ENCODE peak calls at places on chromosomes 11 and 22, in five cellular contexts. One of them, this sample, is unnamed.

GRCh38 chr11:128389461-128389976 is 197.8 kb downstream of the ETS1 start:
- ATAC-seq in naive thymus-derived CD8-positive, alpha-beta T cell: no peak
- ATAC-seq in omental fat pad: no peak
- ATAC-seq in Right ventricle myocardium superior: peak
- ATAC-seq in activated naive CD8-positive, alpha-beta T cell treated with anti-CD3 and anti-CD28 coated beads, Interleukin-2, amount 10 ng/mL, durations not matched to agents 7 days and 5 days: no peak
- ATAC-seq in this sample: no peak

GRCh38 chr11:47724041-47724729 is 9.0 kb upstream of the AGBL2 start:
- ATAC-seq in naive thymus-derived CD8-positive, alpha-beta T cell: no peak
- ATAC-seq in omental fat pad: peak
- ATAC-seq in Right ventricle myocardium superior: peak
- ATAC-seq in activated naive CD8-positive, alpha-beta T cell treated with anti-CD3 and anti-CD28 coated beads, Interleukin-2, amount 10 ng/mL, durations not matched to agents 7 days and 5 days: no peak
- ATAC-seq in this sample: peak

GRCh38 chr11:128039140-128040021 is 548.0 kb downstream of the ETS1 start:
- ATAC-seq in naive thymus-derived CD8-positive, alpha-beta T cell: peak
- ATAC-seq in omental fat pad: no peak
- ATAC-seq in Right ventricle myocardium superior: peak
- ATAC-seq in activated naive CD8-positive, alpha-beta T cell treated with anti-CD3 and anti-CD28 coated beads, Interleukin-2, amount 10 ng/mL, durations not matched to agents 7 days and 5 days: peak
- ATAC-seq in this sample: peak

GRCh38 chr11:26204110-26204509 is 127.8 kb upstream of the ANO3 start:
- ATAC-seq in naive thymus-derived CD8-positive, alpha-beta T cell: no peak
- ATAC-seq in omental fat pad: no peak
- ATAC-seq in Right ventricle myocardium superior: no peak
- ATAC-seq in activated naive CD8-positive, alpha-beta T cell treated with anti-CD3 and anti-CD28 coated beads, Interleukin-2, amount 10 ng/mL, durations not matched to agents 7 days and 5 days: no peak
- ATAC-seq in this sample: no peak

GRCh38 chr22:42515896-42516295 is 3.7 kb downstream of the RRP7A start:
- ATAC-seq in naive thymus-derived CD8-positive, alpha-beta T cell: no peak
- ATAC-seq in omental fat pad: no peak
- ATAC-seq in Right ventricle myocardium superior: no peak
- ATAC-seq in activated naive CD8-positive, alpha-beta T cell treated with anti-CD3 and anti-CD28 coated beads, Interleukin-2, amount 10 ng/mL, durations not matched to agents 7 days and 5 days: no peak
- ATAC-seq in this sample: no peak

GRCh38 chr11:95697614-95698408 is 91.8 kb downstream of the FAM76B start:
- ATAC-seq in naive thymus-derived CD8-positive, alpha-beta T cell: no peak
- ATAC-seq in omental fat pad: no peak
- ATAC-seq in Right ventricle myocardium superior: peak
- ATAC-seq in activated naive CD8-positive, alpha-beta T cell treated with anti-CD3 and anti-CD28 coated beads, Interleukin-2, amount 10 ng/mL, durations not matched to agents 7 days and 5 days: no peak
- ATAC-seq in this sample: no peak

GRCh38 chr11:62882811-62883496 is 2.3 kb downstream of the SLC3A2 start:
- ATAC-seq in naive thymus-derived CD8-positive, alpha-beta T cell: no peak
- ATAC-seq in omental fat pad: no peak
- ATAC-seq in Right ventricle myocardium superior: no peak
- ATAC-seq in activated naive CD8-positive, alpha-beta T cell treated with anti-CD3 and anti-CD28 coated beads, Interleukin-2, amount 10 ng/mL, durations not matched to agents 7 days and 5 days: no peak
- ATAC-seq in this sample: no peak

GRCh38 chr11:21888814-21889213 is 304.1 kb upstream of the ANO5 start:
- ATAC-seq in naive thymus-derived CD8-positive, alpha-beta T cell: no peak
- ATAC-seq in omental fat pad: peak
- ATAC-seq in Right ventricle myocardium superior: no peak
- ATAC-seq in activated naive CD8-positive, alpha-beta T cell treated with anti-CD3 and anti-CD28 coated beads, Interleukin-2, amount 10 ng/mL, durations not matched to agents 7 days and 5 days: no peak
- ATAC-seq in this sample: peak

GRCh38 chr11:71222318-71223080 is 29.9 kb downstream of the SHANK2 start:
- ATAC-seq in naive thymus-derived CD8-positive, alpha-beta T cell: no peak
- ATAC-seq in omental fat pad: no peak
- ATAC-seq in Right ventricle myocardium superior: peak
- ATAC-seq in activated naive CD8-positive, alpha-beta T cell treated with anti-CD3 and anti-CD28 coated beads, Interleukin-2, amount 10 ng/mL, durations not matched to agents 7 days and 5 days: no peak
- ATAC-seq in this sample: peak

GRCh38 chr11:68481579-68482240 is 21.2 kb downstream of the PPP6R3 start:
- ATAC-seq in naive thymus-derived CD8-positive, alpha-beta T cell: no peak
- ATAC-seq in omental fat pad: no peak
- ATAC-seq in Right ventricle myocardium superior: no peak
- ATAC-seq in activated naive CD8-positive, alpha-beta T cell treated with anti-CD3 and anti-CD28 coated beads, Interleukin-2, amount 10 ng/mL, durations not matched to agents 7 days and 5 days: no peak
- ATAC-seq in this sample: no peak

GRCh38 chr11:130145328-130145812 is 14.2 kb upstream of the ST14 start:
- ATAC-seq in naive thymus-derived CD8-positive, alpha-beta T cell: no peak
- ATAC-seq in omental fat pad: no peak
- ATAC-seq in Right ventricle myocardium superior: no peak
- ATAC-seq in activated naive CD8-positive, alpha-beta T cell treated with anti-CD3 and anti-CD28 coated beads, Interleukin-2, amount 10 ng/mL, durations not matched to agents 7 days and 5 days: no peak
- ATAC-seq in this sample: no peak

GRCh38 chr22:22348127-22348814 is 103.7 kb downstream of the VPREB1 start:
- ATAC-seq in naive thymus-derived CD8-positive, alpha-beta T cell: peak
- ATAC-seq in omental fat pad: no peak
- ATAC-seq in Right ventricle myocardium superior: no peak
- ATAC-seq in activated naive CD8-positive, alpha-beta T cell treated with anti-CD3 and anti-CD28 coated beads, Interleukin-2, amount 10 ng/mL, durations not matched to agents 7 days and 5 days: peak
- ATAC-seq in this sample: no peak

GRCh38 chr22:29879738-29880137 is 3.2 kb upstream of the MTMR3 start:
- ATAC-seq in naive thymus-derived CD8-positive, alpha-beta T cell: no peak
- ATAC-seq in omental fat pad: no peak
- ATAC-seq in Right ventricle myocardium superior: no peak
- ATAC-seq in activated naive CD8-positive, alpha-beta T cell treated with anti-CD3 and anti-CD28 coated beads, Interleukin-2, amount 10 ng/mL, durations not matched to agents 7 days and 5 days: no peak
- ATAC-seq in this sample: no peak

GRCh38 chr22:50151571-50152537 is 18.7 kb upstream of the PANX2 start:
- ATAC-seq in naive thymus-derived CD8-positive, alpha-beta T cell: no peak
- ATAC-seq in omental fat pad: no peak
- ATAC-seq in Right ventricle myocardium superior: no peak
- ATAC-seq in activated naive CD8-positive, alpha-beta T cell treated with anti-CD3 and anti-CD28 coated beads, Interleukin-2, amount 10 ng/mL, durations not matched to agents 7 days and 5 days: no peak
- ATAC-seq in this sample: no peak

GRCh38 chr11:63564056-63564784 is 1.0 kb upstream of the PLAAT2 start:
- ATAC-seq in naive thymus-derived CD8-positive, alpha-beta T cell: no peak
- ATAC-seq in omental fat pad: no peak
- ATAC-seq in Right ventricle myocardium superior: no peak
- ATAC-seq in activated naive CD8-positive, alpha-beta T cell treated with anti-CD3 and anti-CD28 coated beads, Interleukin-2, amount 10 ng/mL, durations not matched to agents 7 days and 5 days: peak
- ATAC-seq in this sample: no peak

GRCh38 chr22:24975813-24976341 is 23.4 kb downstream of the KIAA1671 start:
- ATAC-seq in naive thymus-derived CD8-positive, alpha-beta T cell: no peak
- ATAC-seq in omental fat pad: peak
- ATAC-seq in Right ventricle myocardium superior: peak
- ATAC-seq in activated naive CD8-positive, alpha-beta T cell treated with anti-CD3 and anti-CD28 coated beads, Interleukin-2, amount 10 ng/mL, durations not matched to agents 7 days and 5 days: no peak
- ATAC-seq in this sample: peak

GRCh38 chr22:38490475-38490874 is 15.6 kb downstream of the DDX17 start:
- ATAC-seq in naive thymus-derived CD8-positive, alpha-beta T cell: no peak
- ATAC-seq in omental fat pad: no peak
- ATAC-seq in Right ventricle myocardium superior: no peak
- ATAC-seq in activated naive CD8-positive, alpha-beta T cell treated with anti-CD3 and anti-CD28 coated beads, Interleukin-2, amount 10 ng/mL, durations not matched to agents 7 days and 5 days: no peak
- ATAC-seq in this sample: no peak

GRCh38 chr22:35758394-35758793 is 40.7 kb downstream of the APOL5 start:
- ATAC-seq in naive thymus-derived CD8-positive, alpha-beta T cell: no peak
- ATAC-seq in omental fat pad: no peak
- ATAC-seq in Right ventricle myocardium superior: no peak
- ATAC-seq in activated naive CD8-positive, alpha-beta T cell treated with anti-CD3 and anti-CD28 coated beads, Interleukin-2, amount 10 ng/mL, durations not matched to agents 7 days and 5 days: no peak
- ATAC-seq in this sample: no peak

GRCh38 chr11:113806403-113806802 is 26.8 kb downstream of the CLDN25 start:
- ATAC-seq in naive thymus-derived CD8-positive, alpha-beta T cell: no peak
- ATAC-seq in omental fat pad: no peak
- ATAC-seq in Right ventricle myocardium superior: peak
- ATAC-seq in activated naive CD8-positive, alpha-beta T cell treated with anti-CD3 and anti-CD28 coated beads, Interleukin-2, amount 10 ng/mL, durations not matched to agents 7 days and 5 days: peak
- ATAC-seq in this sample: no peak

GRCh38 chr22:24466831-24467249 is 28.3 kb upstream of the UPB1 start:
- ATAC-seq in naive thymus-derived CD8-positive, alpha-beta T cell: no peak
- ATAC-seq in omental fat pad: no peak
- ATAC-seq in Right ventricle myocardium superior: peak
- ATAC-seq in activated naive CD8-positive, alpha-beta T cell treated with anti-CD3 and anti-CD28 coated beads, Interleukin-2, amount 10 ng/mL, durations not matched to agents 7 days and 5 days: no peak
- ATAC-seq in this sample: no peak

GRCh38 chr11:34624069-34624468 is 3.2 kb downstream of the EHF start:
- ATAC-seq in naive thymus-derived CD8-positive, alpha-beta T cell: no peak
- ATAC-seq in omental fat pad: no peak
- ATAC-seq in Right ventricle myocardium superior: no peak
- ATAC-seq in activated naive CD8-positive, alpha-beta T cell treated with anti-CD3 and anti-CD28 coated beads, Interleukin-2, amount 10 ng/mL, durations not matched to agents 7 days and 5 days: no peak
- ATAC-seq in this sample: no peak

GRCh38 chr11:116500833-116501622 is 271.8 kb downstream of the BUD13 start:
- ATAC-seq in naive thymus-derived CD8-positive, alpha-beta T cell: no peak
- ATAC-seq in omental fat pad: no peak
- ATAC-seq in Right ventricle myocardium superior: no peak
- ATAC-seq in activated naive CD8-positive, alpha-beta T cell treated with anti-CD3 and anti-CD28 coated beads, Interleukin-2, amount 10 ng/mL, durations not matched to agents 7 days and 5 days: no peak
- ATAC-seq in this sample: no peak

GRCh38 chr22:41587347-41587723 is 2.3 kb downstream of the PMM1 start:
- ATAC-seq in naive thymus-derived CD8-positive, alpha-beta T cell: no peak
- ATAC-seq in omental fat pad: no peak
- ATAC-seq in Right ventricle myocardium superior: no peak
- ATAC-seq in activated naive CD8-positive, alpha-beta T cell treated with anti-CD3 and anti-CD28 coated beads, Interleukin-2, amount 10 ng/mL, durations not matched to agents 7 days and 5 days: no peak
- ATAC-seq in this sample: no peak

GRCh38 chr11:35619030-35619753 is 932 bp downstream of the FJX1 start:
- ATAC-seq in naive thymus-derived CD8-positive, alpha-beta T cell: peak
- ATAC-seq in omental fat pad: peak
- ATAC-seq in Right ventricle myocardium superior: peak
- ATAC-seq in activated naive CD8-positive, alpha-beta T cell treated with anti-CD3 and anti-CD28 coated beads, Interleukin-2, amount 10 ng/mL, durations not matched to agents 7 days and 5 days: peak
- ATAC-seq in this sample: no peak

GRCh38 chr11:86515297-86516094 is 140.8 kb downstream of the CCDC81 start:
- ATAC-seq in naive thymus-derived CD8-positive, alpha-beta T cell: no peak
- ATAC-seq in omental fat pad: peak
- ATAC-seq in Right ventricle myocardium superior: no peak
- ATAC-seq in activated naive CD8-positive, alpha-beta T cell treated with anti-CD3 and anti-CD28 coated beads, Interleukin-2, amount 10 ng/mL, durations not matched to agents 7 days and 5 days: no peak
- ATAC-seq in this sample: no peak

This sample was measured in gastroesophageal sphincter.